ENCODE peak calls at places on chromosomes 13 and 19, in four cellular contexts. B, I, D and X are unnamed samples.

GRCh38 chr13:94917814-94918213 is 205.5 kb upstream of the SOX21 start:
- DNase-seq in B (no peak), I (no peak), D (no peak), X (no peak)

GRCh38 chr19:5152767-5153532 is 184.0 kb downstream of the KDM4B start:
- DNase-seq in B (no peak), I (no peak), D (no peak), X (no peak)

GRCh38 chr13:53499551-53499950 is 470.9 kb downstream of the OLFM4 start:
- DNase-seq in B (no peak), I (no peak), D (no peak), X (no peak)

GRCh38 chr13:112064222-112064621 is 2.7 kb upstream of the SOX1 start:
- DNase-seq in B (no peak), I (no peak), D (no peak), X (no peak)

GRCh38 chr13:105497597-105497996 is 1037.9 kb downstream of the EFNB2 start:
- DNase-seq in B (no peak), I (no peak), D (peak), X (no peak)

GRCh38 chr13:25088562-25089221 is 7.2 kb upstream of the PABPC3 start:
- DNase-seq in B (no peak), I (no peak), D (no peak), X (no peak)

GRCh38 chr19:30551271-30551670 is 179.1 kb downstream of the ZNF536 start:
- DNase-seq in B (no peak), I (no peak), D (no peak), X (no peak)

GRCh38 chr19:29483944-29484581 is 41.7 kb upstream of the VSTM2B start:
- DNase-seq in B (no peak), I (no peak), D (no peak), X (no peak)

GRCh38 chr19:31331536-31331935 is 17.7 kb downstream of the TSHZ3 start:
- DNase-seq in B (no peak), I (no peak), D (no peak), X (no peak)

GRCh38 chr19:38667552-38668205 is 20.2 kb downstream of the ACTN4 start:
- DNase-seq in B (no peak), I (no peak), D (no peak), X (no peak)

GRCh38 chr19:43812259-43812658 is 10.0 kb upstream of the LYPD5 start:
- DNase-seq in B (no peak), I (no peak), D (no peak), X (no peak)

GRCh38 chr19:54644056-54644455 is 13.8 kb downstream of the LILRB1 start:
- DNase-seq in B (no peak), I (no peak), D (no peak), X (no peak)

GRCh38 chr13:74573654-74574053 is 439.4 kb upstream of the KLF12 start:
- DNase-seq in B (no peak), I (no peak), D (no peak), X (no peak)